ENCODE peak calls at places on chromosomes 4 and X, in five cellular contexts. One of them, this sample, is unnamed.

GRCh38 chrX:43703211-43703791 is 47.2 kb downstream of the MAOA start:
- DNase-seq in pancreas: no peak
- DNase-seq in fibroblast of mammary gland: peak; percentile 45
- DNase-seq in AG10803: peak; percentile 37
- DNase-seq in ovary: no peak
- DNase-seq in this sample: peak; percentile 88

GRCh38 chrX:78066110-78066509 is 37.9 kb upstream of the PGK1 start:
- DNase-seq in pancreas: no peak
- DNase-seq in fibroblast of mammary gland: peak; percentile 24
- DNase-seq in AG10803: no peak
- DNase-seq in ovary: no peak
- DNase-seq in this sample: peak; percentile 49

GRCh38 chr4:147633643-147634042 is 16.4 kb downstream of the TMEM184C start:
- DNase-seq in pancreas: no peak
- DNase-seq in fibroblast of mammary gland: peak; percentile 23
- DNase-seq in AG10803: no peak
- DNase-seq in ovary: no peak
- DNase-seq in this sample: no peak

GRCh38 chr4:104163820-104164219 is 330.9 kb downstream of the CXXC4 start:
- DNase-seq in pancreas: no peak
- DNase-seq in fibroblast of mammary gland: peak; percentile 40
- DNase-seq in AG10803: no peak
- DNase-seq in ovary: no peak
- DNase-seq in this sample: no peak

GRCh38 chrX:111507931-111508330 is 3.5 kb upstream of the SERTM2 start:
- DNase-seq in pancreas: no peak
- DNase-seq in fibroblast of mammary gland: peak; percentile 16
- DNase-seq in AG10803: no peak
- DNase-seq in ovary: no peak
- DNase-seq in this sample: no peak

GRCh38 chr4:159341486-159341885 is 238.6 kb downstream of the RAPGEF2 start:
- DNase-seq in pancreas: no peak
- DNase-seq in fibroblast of mammary gland: peak; percentile 60
- DNase-seq in AG10803: peak; percentile 18
- DNase-seq in ovary: no peak
- DNase-seq in this sample: peak; percentile 67

GRCh38 chr4:13309751-13310150 is 174.4 kb downstream of the RAB28 start:
- DNase-seq in pancreas: no peak
- DNase-seq in fibroblast of mammary gland: no peak
- DNase-seq in AG10803: no peak
- DNase-seq in ovary: no peak
- DNase-seq in this sample: no peak

GRCh38 chr4:163404570-163404969 is 60.9 kb downstream of the NPY5R start:
- DNase-seq in pancreas: no peak
- DNase-seq in fibroblast of mammary gland: no peak
- DNase-seq in AG10803: no peak
- DNase-seq in ovary: no peak
- DNase-seq in this sample: peak; percentile 64

GRCh38 chr4:121484633-121485032 is 103.8 kb upstream of the QRFPR start:
- DNase-seq in pancreas: no peak
- DNase-seq in fibroblast of mammary gland: peak; percentile 72
- DNase-seq in AG10803: peak; percentile 73
- DNase-seq in ovary: no peak
- DNase-seq in this sample: peak; percentile 78

GRCh38 chr4:165763640-165764039 is 109.4 kb upstream of the TLL1 start:
- DNase-seq in pancreas: no peak
- DNase-seq in fibroblast of mammary gland: no peak
- DNase-seq in AG10803: no peak
- DNase-seq in ovary: no peak
- DNase-seq in this sample: no peak

GRCh38 chr4:118680808-118681207 is 4.4 kb upstream of the METTL14 start:
- DNase-seq in pancreas: no peak
- DNase-seq in fibroblast of mammary gland: no peak
- DNase-seq in AG10803: no peak
- DNase-seq in ovary: no peak
- DNase-seq in this sample: no peak

GRCh38 chr4:118682928-118683327 is 2.3 kb upstream of the METTL14 start:
- DNase-seq in pancreas: no peak
- DNase-seq in fibroblast of mammary gland: peak; percentile 47
- DNase-seq in AG10803: peak; percentile 50
- DNase-seq in ovary: no peak
- DNase-seq in this sample: peak; percentile 49

GRCh38 chr4:118683513-118683912 is 1.7 kb upstream of the METTL14 start:
- DNase-seq in pancreas: no peak
- DNase-seq in fibroblast of mammary gland: peak; percentile 15
- DNase-seq in AG10803: no peak
- DNase-seq in ovary: no peak
- DNase-seq in this sample: no peak

GRCh38 chr4:118684873-118685811 is at the start of gene METTL14:
- DNase-seq in pancreas: peak; percentile 86
- DNase-seq in fibroblast of mammary gland: peak; percentile 87
- DNase-seq in AG10803: peak; percentile 85
- DNase-seq in ovary: peak; percentile 95
- DNase-seq in this sample: peak; percentile 94
- TF ChIP-seq CTCF in pancreas: no peak
- TF ChIP-seq CTCF in fibroblast of mammary gland: no peak
- TF ChIP-seq CTCF in AG10803: peak; percentile 23
- TF ChIP-seq CTCF in ovary: peak; percentile 42
- TF ChIP-seq CTCF in this sample: no peak

DNA sequence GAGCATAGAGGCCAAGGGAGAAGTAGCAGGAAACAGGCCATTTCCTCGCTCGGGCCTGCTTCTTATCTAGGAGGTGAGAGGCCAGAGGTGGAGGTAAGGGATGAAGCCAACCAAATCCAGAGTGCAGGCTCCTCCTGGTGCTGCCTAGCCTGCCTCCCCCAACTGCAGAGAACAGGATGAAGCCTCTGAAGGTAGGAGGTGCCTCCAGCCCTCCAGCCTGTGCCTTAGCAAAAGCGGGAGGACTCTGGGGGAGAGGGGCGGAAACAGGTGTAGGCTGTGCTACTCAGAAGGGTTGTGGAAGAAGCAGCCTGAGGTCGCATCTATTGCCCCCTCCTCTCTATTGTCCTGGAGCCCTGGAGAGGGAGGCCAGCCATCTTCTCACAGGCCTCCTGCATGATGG is 2.9 kb upstream of the MTM1 start:
- DNase-seq in pancreas: no peak
- DNase-seq in fibroblast of mammary gland: no peak
- DNase-seq in AG10803: no peak
- DNase-seq in ovary: no peak
- DNase-seq in this sample: no peak
- H3K4me3 ChIP-seq in pancreas: no peak overlapping the region
- H3K4me3 ChIP-seq in fibroblast of mammary gland: no peak overlapping the region
- H3K4me3 ChIP-seq in AG10803: no peak overlapping the region
- H3K4me3 ChIP-seq in ovary: no peak overlapping the region
- H3K4me3 ChIP-seq in this sample: no peak overlapping the region

GRCh38 chrX:119417376-119417775 is 18.2 kb downstream of the SLC25A43 start:
- DNase-seq in pancreas: no peak
- DNase-seq in fibroblast of mammary gland: no peak
- DNase-seq in AG10803: no peak
- DNase-seq in ovary: no peak
- DNase-seq in this sample: no peak
- TF ChIP-seq CTCF in pancreas: no peak
- TF ChIP-seq CTCF in fibroblast of mammary gland: no peak
- TF ChIP-seq CTCF in AG10803: no peak
- TF ChIP-seq CTCF in ovary: no peak
- TF ChIP-seq CTCF in this sample: no peak

DNA sequence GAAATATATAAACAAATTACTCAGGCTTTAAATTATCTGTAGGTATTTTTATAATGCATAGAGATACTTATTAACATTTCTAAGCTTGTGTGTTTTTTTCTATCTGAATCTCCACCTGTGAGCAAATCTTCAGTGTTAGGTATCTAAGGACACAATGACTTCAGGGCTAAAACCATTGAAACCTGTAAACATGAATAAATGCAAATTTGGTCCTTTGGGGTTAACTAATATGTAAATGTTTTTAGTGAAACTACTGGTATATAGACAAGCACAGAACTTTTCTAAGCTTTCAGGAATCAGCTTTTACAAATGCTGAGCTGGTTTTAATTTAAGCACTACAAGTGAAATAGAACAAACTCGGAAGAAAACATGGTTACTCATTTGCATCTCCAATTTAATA is 147.9 kb downstream of the FBXO8 start:
- DNase-seq in pancreas: no peak
- DNase-seq in fibroblast of mammary gland: no peak
- DNase-seq in AG10803: no peak
- DNase-seq in ovary: no peak
- DNase-seq in this sample: no peak
- H3K4me3 ChIP-seq in pancreas: no peak overlapping the region
- H3K4me3 ChIP-seq in fibroblast of mammary gland: peak overlapping the region; percentile 34
- H3K4me3 ChIP-seq in AG10803: peak overlapping the region; percentile 43
- H3K4me3 ChIP-seq in ovary: peak overlapping the region; percentile 31
- H3K4me3 ChIP-seq in this sample: peak overlapping the region; percentile 30

DNA sequence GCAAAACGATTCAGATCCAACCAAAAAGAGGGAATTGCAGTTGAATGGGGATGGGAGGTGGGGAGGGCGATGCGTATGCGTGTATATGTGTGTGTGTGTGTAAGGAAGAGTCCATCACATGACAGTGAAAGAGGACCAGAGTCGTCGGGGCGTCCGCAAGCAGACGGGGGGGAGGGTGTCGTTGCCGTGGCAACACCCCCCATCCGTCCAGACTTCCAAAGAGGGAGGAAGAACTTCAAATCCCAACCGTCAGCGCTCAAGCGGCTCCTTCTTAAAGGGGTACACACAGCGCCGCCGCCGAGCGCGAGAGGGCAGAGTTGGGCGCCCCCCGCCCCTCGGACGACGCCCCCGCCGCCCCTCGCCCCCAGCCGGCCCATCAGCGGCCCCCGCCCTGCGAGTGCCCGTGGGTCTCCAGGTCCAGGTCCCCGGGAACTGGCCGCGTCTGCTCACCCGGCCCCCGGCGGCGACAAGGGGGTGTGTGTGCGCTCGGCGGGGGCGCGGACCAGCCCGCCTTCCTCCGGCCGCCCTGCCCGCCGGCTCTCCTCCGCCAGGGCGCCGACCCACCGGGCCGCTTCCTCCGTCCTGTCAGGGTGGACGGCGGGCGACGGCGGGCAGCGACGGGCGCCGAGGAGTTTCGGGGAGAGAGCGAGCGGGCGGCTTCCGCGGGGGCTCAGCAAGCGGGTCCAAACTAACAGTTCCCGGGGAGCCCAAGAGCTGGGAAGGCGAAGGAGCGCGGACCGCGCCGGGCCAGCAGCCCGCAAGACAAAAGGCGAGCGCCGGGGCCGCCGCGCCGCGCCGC is 685 bp downstream of the LCORL start:
- DNase-seq in pancreas: peak; percentile 55
- DNase-seq in fibroblast of mammary gland: peak; percentile 87
- DNase-seq in AG10803: peak; percentile 80
- DNase-seq in ovary: peak; percentile 71
- DNase-seq in this sample: peak; percentile 89
- TF ChIP-seq CTCF in pancreas: no peak
- TF ChIP-seq CTCF in fibroblast of mammary gland: no peak
- TF ChIP-seq CTCF in AG10803: no peak
- TF ChIP-seq CTCF in ovary: no peak
- TF ChIP-seq CTCF in this sample: no peak

DNA sequence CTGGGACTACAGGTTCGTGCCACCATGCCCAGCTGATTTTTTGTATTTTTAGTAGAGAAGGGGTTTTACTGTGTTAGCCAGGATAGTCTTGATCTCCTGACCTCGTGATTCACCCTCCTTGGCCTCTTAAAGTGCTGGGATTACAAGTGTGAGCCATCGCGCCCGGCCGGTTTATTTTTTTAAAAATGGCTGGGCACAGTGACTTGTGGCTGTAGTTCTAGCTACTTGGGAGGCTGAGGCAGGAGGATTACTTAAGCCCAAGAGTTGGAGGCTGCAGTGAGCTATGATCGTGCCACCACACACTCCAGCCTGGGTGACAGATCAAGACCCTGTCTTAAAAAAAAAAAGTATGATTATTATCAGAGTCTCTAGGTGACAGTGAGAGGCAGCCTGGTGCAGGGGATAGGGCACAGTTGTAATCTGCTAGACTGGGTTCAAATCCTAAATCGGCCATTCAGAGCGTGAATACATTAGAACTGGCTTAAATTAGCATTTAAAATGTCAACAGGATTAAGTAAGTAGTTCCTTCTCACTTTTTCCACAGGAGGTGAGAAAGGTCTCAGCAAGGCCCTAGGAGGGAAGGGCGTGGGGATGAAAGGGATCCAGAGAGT is 435 bp upstream of the MGST2 start:
- DNase-seq in pancreas: no peak
- DNase-seq in fibroblast of mammary gland: no peak
- DNase-seq in AG10803: no peak
- DNase-seq in ovary: no peak
- DNase-seq in this sample: no peak
- H3K4me3 ChIP-seq in pancreas: no peak overlapping the region
- H3K4me3 ChIP-seq in fibroblast of mammary gland: peak overlapping the region; percentile 57
- H3K4me3 ChIP-seq in AG10803: peak overlapping the region; percentile 71
- H3K4me3 ChIP-seq in ovary: peak overlapping the region; percentile 38
- H3K4me3 ChIP-seq in this sample: peak overlapping the region; percentile 65

DNA sequence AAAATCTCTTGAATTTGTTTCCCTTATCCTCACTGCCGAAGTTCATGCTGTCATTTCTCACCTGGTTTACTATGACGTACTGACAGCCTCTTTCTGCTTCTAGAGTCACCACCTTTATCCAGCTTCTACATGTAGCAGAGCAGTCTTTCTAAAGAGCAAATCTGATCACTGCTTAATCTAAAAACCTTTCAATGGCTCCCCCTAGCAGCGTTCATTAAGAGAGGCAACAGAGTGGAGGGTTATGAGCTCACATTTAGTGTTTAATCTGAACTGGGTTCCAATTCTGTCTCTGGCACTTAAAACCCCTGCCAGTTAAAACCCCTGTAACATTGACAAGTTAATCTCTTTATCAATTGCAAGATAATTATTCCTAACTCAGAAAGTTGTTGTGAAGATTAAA is 4.4 kb downstream of the RBPJ start:
- DNase-seq in pancreas: no peak
- DNase-seq in fibroblast of mammary gland: peak; percentile 69
- DNase-seq in AG10803: peak; percentile 59
- DNase-seq in ovary: no peak
- DNase-seq in this sample: peak; percentile 60
- TF ChIP-seq CTCF in pancreas: no peak
- TF ChIP-seq CTCF in fibroblast of mammary gland: peak; percentile 61
- TF ChIP-seq CTCF in AG10803: peak; percentile 67
- TF ChIP-seq CTCF in ovary: no peak
- TF ChIP-seq CTCF in this sample: peak; percentile 63

GRCh38 chrX:2550288-2551020 is 49.7 kb upstream of the DHRSX start:
- DNase-seq in pancreas: no peak
- DNase-seq in fibroblast of mammary gland: no peak
- DNase-seq in AG10803: no peak
- DNase-seq in ovary: no peak
- DNase-seq in this sample: no peak

GRCh38 chrX:2546496-2546895 is 45.7 kb upstream of the DHRSX start:
- DNase-seq in pancreas: no peak
- DNase-seq in fibroblast of mammary gland: no peak
- DNase-seq in AG10803: no peak
- DNase-seq in ovary: no peak
- DNase-seq in this sample: no peak

GRCh38 chrX:2549874-2550273 is 49.1 kb upstream of the DHRSX start:
- DNase-seq in pancreas: no peak
- DNase-seq in fibroblast of mammary gland: no peak
- DNase-seq in AG10803: no peak
- DNase-seq in ovary: no peak
- DNase-seq in this sample: no peak

GRCh38 chrX:2547746-2548145 is 47.0 kb upstream of the DHRSX start:
- DNase-seq in pancreas: no peak
- DNase-seq in fibroblast of mammary gland: no peak
- DNase-seq in AG10803: no peak
- DNase-seq in ovary: no peak
- DNase-seq in this sample: no peak

GRCh38 chrX:2548731-2549423 is 48.1 kb upstream of the DHRSX start:
- DNase-seq in pancreas: no peak
- DNase-seq in fibroblast of mammary gland: no peak
- DNase-seq in AG10803: peak; percentile 10
- DNase-seq in ovary: no peak
- DNase-seq in this sample: no peak
- H3K4me3 ChIP-seq in pancreas: no peak overlapping the region
- H3K4me3 ChIP-seq in fibroblast of mammary gland: no peak overlapping the region
- H3K4me3 ChIP-seq in AG10803: no peak overlapping the region
- H3K4me3 ChIP-seq in ovary: no peak overlapping the region
- H3K4me3 ChIP-seq in this sample: no peak overlapping the region

GRCh38 chr4:87644286-87644685 is 5.8 kb upstream of the DMP1 start:
- DNase-seq in pancreas: no peak
- DNase-seq in fibroblast of mammary gland: no peak
- DNase-seq in AG10803: no peak
- DNase-seq in ovary: no peak
- DNase-seq in this sample: no peak
- TF ChIP-seq CTCF in pancreas: no peak
- TF ChIP-seq CTCF in fibroblast of mammary gland: peak; percentile 20
- TF ChIP-seq CTCF in AG10803: peak; percentile 1
- TF ChIP-seq CTCF in ovary: no peak
- TF ChIP-seq CTCF in this sample: no peak